ENCODE peak calls at places on chromosomes 5 and 9, in four cellular contexts. One of them, this sample, is unnamed.

GRCh38 chr5:146291421-146292074 is 47.1 kb upstream of the POU4F3 start:
- DNase-seq in breast epithelium: no peak
- DNase-seq in astrocyte: peak; percentile 10
- DNase-seq in fibroblast of pulmonary artery: peak; percentile 68
- DNase-seq in this sample: peak; percentile 75

GRCh38 chr5:160496784-160497183 is 75.1 kb downstream of the PTTG1 start:
- DNase-seq in fibroblast of pulmonary artery: no peak
- DNase-seq in astrocyte: no peak
- DNase-seq in breast epithelium: no peak
- DNase-seq in this sample: no peak

GRCh38 chr5:171961117-171961516 is 45.3 kb downstream of the FBXW11 start:
- DNase-seq in breast epithelium: no peak
- DNase-seq in fibroblast of pulmonary artery: peak; percentile 39
- DNase-seq in astrocyte: no peak
- DNase-seq in this sample: no peak

GRCh38 chr9:101119206-101119819 is 90.8 kb downstream of the PLPPR1 start:
- DNase-seq in breast epithelium: no peak
- DNase-seq in astrocyte: no peak
- DNase-seq in fibroblast of pulmonary artery: peak; percentile 18
- DNase-seq in this sample: peak; percentile 19

GRCh38 chr5:31758803-31759425 is 120.0 kb downstream of the PDZD2 start:
- DNase-seq in breast epithelium: no peak
- DNase-seq in fibroblast of pulmonary artery: no peak
- DNase-seq in astrocyte: no peak
- DNase-seq in this sample: no peak

GRCh38 chr5:133086366-133086875 is 34.6 kb downstream of the HSPA4 start:
- DNase-seq in astrocyte: peak; percentile 12
- DNase-seq in fibroblast of pulmonary artery: no peak
- DNase-seq in breast epithelium: no peak
- DNase-seq in this sample: peak; percentile 32

GRCh38 chr5:4258170-4258569 is 662.5 kb downstream of the IRX1 start:
- DNase-seq in fibroblast of pulmonary artery: no peak
- DNase-seq in breast epithelium: peak; percentile 50
- DNase-seq in astrocyte: no peak
- DNase-seq in this sample: no peak

GRCh38 chr5:136133416-136134383 is 1.1 kb downstream of the SMAD5 start:
- DNase-seq in breast epithelium: peak; percentile 24
- DNase-seq in fibroblast of pulmonary artery: peak; percentile 77
- DNase-seq in astrocyte: peak; percentile 57
- DNase-seq in this sample: peak; percentile 84

GRCh38 chr5:61202213-61202612 is 39.9 kb upstream of the SMIM15 start:
- DNase-seq in fibroblast of pulmonary artery: no peak
- DNase-seq in astrocyte: peak; percentile 35
- DNase-seq in breast epithelium: no peak
- DNase-seq in this sample: no peak

GRCh38 chr5:178115136-178115834 is 2.0 kb downstream of the N4BP3 start:
- DNase-seq in fibroblast of pulmonary artery: no peak
- DNase-seq in astrocyte: no peak
- DNase-seq in breast epithelium: no peak
- DNase-seq in this sample: no peak

GRCh38 chr9:136802321-136802720 is 5.4 kb upstream of the RABL6 start:
- DNase-seq in breast epithelium: no peak
- DNase-seq in astrocyte: no peak
- DNase-seq in fibroblast of pulmonary artery: no peak
- DNase-seq in this sample: no peak

GRCh38 chr9:135448570-135449180 is 30.9 kb upstream of the PPP1R26 start:
- DNase-seq in astrocyte: no peak
- DNase-seq in fibroblast of pulmonary artery: peak; percentile 20
- DNase-seq in breast epithelium: no peak
- DNase-seq in this sample: no peak

GRCh38 chr5:95712347-95712958 is 18.7 kb upstream of the RHOBTB3 start:
- DNase-seq in breast epithelium: no peak
- DNase-seq in fibroblast of pulmonary artery: peak; percentile 77
- DNase-seq in astrocyte: peak; percentile 95
- DNase-seq in this sample: peak; percentile 75

GRCh38 chr9:106587021-106587420 is 275.9 kb upstream of the ZNF462 start:
- DNase-seq in astrocyte: peak; percentile 9
- DNase-seq in breast epithelium: no peak
- DNase-seq in fibroblast of pulmonary artery: no peak
- DNase-seq in this sample: no peak

GRCh38 chr5:82356808-82357671 is 78.9 kb upstream of the RPS23 start:
- DNase-seq in fibroblast of pulmonary artery: peak; percentile 94
- DNase-seq in breast epithelium: peak; percentile 37
- DNase-seq in astrocyte: peak; percentile 100
- DNase-seq in this sample: peak; percentile 93

GRCh38 chr5:146662229-146662628 is 146.2 kb upstream of the GPR151 start:
- DNase-seq in fibroblast of pulmonary artery: peak; percentile 53
- DNase-seq in breast epithelium: no peak
- DNase-seq in astrocyte: no peak
- DNase-seq in this sample: peak; percentile 65

GRCh38 chr5:96662725-96663513 is 743 bp downstream of the CAST start:
- DNase-seq in fibroblast of pulmonary artery: peak; percentile 89
- DNase-seq in astrocyte: peak; percentile 76
- DNase-seq in breast epithelium: peak; percentile 91
- DNase-seq in this sample: peak; percentile 86

GRCh38 chr5:35470866-35471265 is 146.8 kb upstream of the SPEF2 start:
- DNase-seq in breast epithelium: no peak
- DNase-seq in astrocyte: peak; percentile 17
- DNase-seq in fibroblast of pulmonary artery: peak; percentile 22
- DNase-seq in this sample: peak; percentile 41

GRCh38 chr9:13282998-13283397 is 3.5 kb upstream of the MPDZ start:
- DNase-seq in astrocyte: peak; percentile 46
- DNase-seq in fibroblast of pulmonary artery: peak; percentile 40
- DNase-seq in breast epithelium: no peak
- DNase-seq in this sample: peak; percentile 52

GRCh38 chr9:93466416-93467061 is 13.2 kb upstream of the FAM120AOS start:
- DNase-seq in astrocyte: no peak
- DNase-seq in breast epithelium: no peak
- DNase-seq in fibroblast of pulmonary artery: no peak
- DNase-seq in this sample: no peak

DNA sequence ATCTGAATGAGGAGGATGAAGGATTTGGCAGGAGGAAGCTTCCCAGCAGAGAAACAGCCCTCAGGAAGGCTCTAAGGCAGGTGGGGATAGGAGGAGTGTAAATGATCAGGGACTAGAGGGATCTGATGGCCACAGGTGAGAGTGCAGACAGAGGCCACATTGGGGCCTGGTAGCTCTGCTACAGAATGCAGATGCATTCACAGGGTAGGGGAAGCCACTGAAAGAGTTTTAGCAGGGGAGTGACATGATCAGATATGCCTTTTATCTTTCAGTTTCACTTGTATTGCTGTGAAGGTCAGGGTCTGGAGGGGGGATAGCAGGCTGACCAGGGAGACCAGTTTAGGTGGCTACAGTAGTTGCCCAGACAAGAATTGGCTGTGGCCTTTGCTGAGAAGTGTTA is 3.0 kb downstream of the TXNDC15 start:
- DNase-seq in astrocyte: no peak
- DNase-seq in breast epithelium: no peak
- DNase-seq in fibroblast of pulmonary artery: no peak
- DNase-seq in this sample: no peak
- TF ChIP-seq CTCF in astrocyte: no peak
- TF ChIP-seq CTCF in breast epithelium: no peak
- TF ChIP-seq CTCF in fibroblast of pulmonary artery: no peak
- TF ChIP-seq CTCF in this sample: no peak

GRCh38 chr9:26502311-26502710 is 390.3 kb downstream of the CAAP1 start:
- DNase-seq in breast epithelium: no peak
- DNase-seq in astrocyte: no peak
- DNase-seq in fibroblast of pulmonary artery: no peak
- DNase-seq in this sample: no peak

GRCh38 chr9:26504057-26504456 is 388.5 kb downstream of the CAAP1 start:
- DNase-seq in breast epithelium: no peak
- DNase-seq in fibroblast of pulmonary artery: no peak
- DNase-seq in astrocyte: no peak
- DNase-seq in this sample: no peak

GRCh38 chr9:26500471-26500870 is 392.1 kb downstream of the CAAP1 start:
- DNase-seq in astrocyte: no peak
- DNase-seq in breast epithelium: no peak
- DNase-seq in fibroblast of pulmonary artery: no peak
- DNase-seq in this sample: no peak
- H3K4me3 ChIP-seq in astrocyte: no peak overlapping the region
- H3K4me3 ChIP-seq in breast epithelium: no peak overlapping the region
- H3K4me3 ChIP-seq in fibroblast of pulmonary artery: no peak overlapping the region
- H3K4me3 ChIP-seq in this sample: no peak overlapping the region

GRCh38 chr9:71683598-71684235 is 84.6 kb downstream of the CEMIP2 start:
- DNase-seq in breast epithelium: peak; percentile 49
- DNase-seq in astrocyte: peak; percentile 82
- DNase-seq in fibroblast of pulmonary artery: peak; percentile 37
- DNase-seq in this sample: peak; percentile 69
- TF ChIP-seq CTCF in breast epithelium: no peak
- TF ChIP-seq CTCF in astrocyte: peak; percentile 43
- TF ChIP-seq CTCF in fibroblast of pulmonary artery: peak; percentile 33
- TF ChIP-seq CTCF in this sample: peak; percentile 58

GRCh38 chr9:18834740-18835361 is 198.2 kb downstream of the SAXO1 start:
- DNase-seq in breast epithelium: no peak
- DNase-seq in fibroblast of pulmonary artery: no peak
- DNase-seq in astrocyte: no peak
- DNase-seq in this sample: no peak
- H3K4me3 ChIP-seq in breast epithelium: no peak overlapping the region
- H3K4me3 ChIP-seq in fibroblast of pulmonary artery: no peak overlapping the region
- H3K4me3 ChIP-seq in astrocyte: no peak overlapping the region
- H3K4me3 ChIP-seq in this sample: no peak overlapping the region

DNA sequence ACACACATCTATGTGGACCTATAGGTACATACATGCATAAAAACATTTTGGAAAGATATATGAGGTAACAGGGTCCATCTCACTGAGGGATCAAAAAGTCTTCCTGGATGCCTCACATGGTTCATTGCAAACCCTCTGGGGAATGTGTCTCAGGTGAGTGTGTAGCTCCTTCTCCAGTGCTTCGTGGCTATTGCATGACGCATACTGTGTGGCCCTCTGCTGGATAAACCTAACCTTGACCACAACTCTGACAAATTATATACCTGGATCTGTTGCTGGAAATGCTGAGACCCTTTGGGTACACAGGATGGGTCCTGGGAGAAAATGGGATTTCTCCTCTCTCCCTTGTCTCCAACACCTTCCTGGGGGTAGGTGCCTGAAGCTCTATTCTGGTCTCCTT is 91.9 kb downstream of the JAKMIP2 start:
- DNase-seq in astrocyte: no peak
- DNase-seq in breast epithelium: no peak
- DNase-seq in fibroblast of pulmonary artery: no peak
- DNase-seq in this sample: peak; percentile 7
- TF ChIP-seq CTCF in astrocyte: no peak
- TF ChIP-seq CTCF in breast epithelium: no peak
- TF ChIP-seq CTCF in fibroblast of pulmonary artery: no peak
- TF ChIP-seq CTCF in this sample: peak; percentile 14

GRCh38 chr9:76901801-76902200 is 4.1 kb downstream of the PRUNE2 start:
- DNase-seq in breast epithelium: no peak
- DNase-seq in fibroblast of pulmonary artery: no peak
- DNase-seq in astrocyte: no peak
- DNase-seq in this sample: no peak
- H3K4me3 ChIP-seq in breast epithelium: no peak overlapping the region
- H3K4me3 ChIP-seq in fibroblast of pulmonary artery: no peak overlapping the region
- H3K4me3 ChIP-seq in astrocyte: no peak overlapping the region
- H3K4me3 ChIP-seq in this sample: no peak overlapping the region

GRCh38 chr5:141101059-141101458 is 786 bp downstream of the PCDHB3 start:
- DNase-seq in astrocyte: no peak
- DNase-seq in breast epithelium: no peak
- DNase-seq in fibroblast of pulmonary artery: no peak
- DNase-seq in this sample: no peak

GRCh38 chr5:141094481-141095262 is at the start of gene PCDHB2:
- DNase-seq in fibroblast of pulmonary artery: peak; percentile 17
- DNase-seq in breast epithelium: no peak
- DNase-seq in astrocyte: peak; percentile 1
- DNase-seq in this sample: peak; percentile 1

GRCh38 chr5:141095263-141095641 is 837 bp downstream of the PCDHB2 start:
- DNase-seq in astrocyte: no peak
- DNase-seq in fibroblast of pulmonary artery: no peak
- DNase-seq in breast epithelium: no peak
- DNase-seq in this sample: no peak

GRCh38 chr5:141105350-141105749 is 5.1 kb downstream of the PCDHB3 start:
- DNase-seq in breast epithelium: no peak
- DNase-seq in astrocyte: no peak
- DNase-seq in fibroblast of pulmonary artery: no peak
- DNase-seq in this sample: no peak

DNA sequence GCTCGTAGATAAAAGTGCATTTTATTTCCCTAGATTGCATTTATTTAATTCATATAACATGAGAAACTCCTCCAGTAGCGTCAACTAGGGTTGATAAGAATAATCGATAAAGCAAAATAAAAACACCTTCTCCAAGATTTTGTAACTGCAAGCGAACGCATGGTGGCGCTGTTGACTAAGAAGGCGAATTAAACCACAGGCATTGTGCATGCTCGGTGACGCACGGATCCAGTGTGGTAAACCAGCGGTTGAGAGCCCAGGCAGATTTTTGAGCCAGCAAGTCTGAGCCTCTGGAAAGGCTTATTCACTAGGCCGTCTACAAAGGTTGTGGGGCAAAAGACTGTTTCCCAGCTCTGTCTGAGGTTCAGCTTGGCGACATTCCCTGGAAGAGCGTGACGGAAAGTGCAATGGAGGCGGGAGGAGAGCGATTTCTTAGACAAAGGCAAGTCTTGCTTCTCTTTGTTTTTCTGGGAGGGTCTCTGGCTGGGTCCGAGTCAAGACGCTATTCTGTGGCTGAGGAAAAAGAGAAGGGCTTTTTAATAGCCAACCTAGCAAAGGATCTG is at the start of gene PCDHB3:
- DNase-seq in fibroblast of pulmonary artery: peak; percentile 10
- DNase-seq in breast epithelium: peak; percentile 34
- DNase-seq in astrocyte: peak; percentile 3
- DNase-seq in this sample: peak; percentile 2
- TF ChIP-seq CTCF in fibroblast of pulmonary artery: no peak
- TF ChIP-seq CTCF in breast epithelium: no peak
- TF ChIP-seq CTCF in astrocyte: peak; percentile 16
- TF ChIP-seq CTCF in this sample: peak; percentile 3